ENCODE peak calls at places on chromosome 7, in nine cellular contexts. Z, L, Q, A, D, O, S, N and C are unnamed samples.

GRCh38 chr7:207418-208127 is 15.2 kb downstream of the FAM20C start:
- DNase-seq in S (no peak), A (no peak), Q (no peak), Z (no peak), L (no peak), O (no peak), D (no peak), N (no peak), C (no peak)

GRCh38 chr7:30969604-30969970 is 5.8 kb downstream of the GHRHR start:
- DNase-seq in L (no peak), S (no peak), N (no peak), Z (no peak), Q (no peak), D (no peak), O (no peak), A (no peak), C (no peak)

GRCh38 chr7:101792051-101792651 is 25.3 kb upstream of the CUX1 start:
- DNase-seq in L (peak), D (peak), N (no peak), S (no peak), Q (no peak), A (peak), O (peak), Z (no peak), C (no peak)

GRCh38 chr7:93055543-93056107 is 62.2 kb downstream of the SAMD9 start:
- DNase-seq in N (no peak), A (peak), L (no peak), O (no peak), S (peak), Q (no peak), D (peak), Z (peak), C (peak)

GRCh38 chr7:37315752-37316711 is 132.6 kb downstream of the ELMO1 start:
- DNase-seq in L (no peak), S (no peak), A (no peak), Q (no peak), O (no peak), D (no peak), Z (no peak), N (no peak), C (no peak)

GRCh38 chr7:105429746-105430612 is 41.3 kb upstream of the SRPK2 start:
- DNase-seq in Q (no peak), A (peak), L (no peak), O (peak), D (peak), N (peak), S (no peak), Z (peak), C (peak)

GRCh38 chr7:130566168-130566897 is 74.4 kb downstream of the MEST start:
- DNase-seq in S (no peak), O (no peak), Z (no peak), L (no peak), A (peak), D (no peak), Q (no peak), N (no peak), C (no peak)

GRCh38 chr7:77327067-77327931 is 88.8 kb downstream of the GSAP start:
- DNase-seq in Q (peak), D (no peak), L (no peak), O (peak), Z (peak), S (no peak), A (peak), N (no peak), C (no peak)

GRCh38 chr7:101754432-101755159 is 62.8 kb upstream of the CUX1 start:
- DNase-seq in O (no peak), A (peak), S (no peak), Z (peak), Q (no peak), N (no peak), D (no peak), L (no peak), C (peak)

GRCh38 chr7:41940760-41941343 is 238.0 kb upstream of the INHBA start:
- DNase-seq in D (peak), Q (peak), N (peak), S (peak), O (peak), A (peak), L (no peak), Z (peak), C (peak)

GRCh38 chr7:45225560-45226335 is 68.2 kb downstream of the RAMP3 start:
- DNase-seq in Q (no peak), L (no peak), O (no peak), S (no peak), Z (no peak), A (no peak), D (no peak), N (no peak), C (no peak)